ENCODE peak calls at places on chromosomes 6 and 20, in nine cellular contexts. Y is foreskin keratinocyte, I is right atrium auricular region, K is HL-60, D is left ventricle myocardium inferior, O is substantia nigra, N is heart right ventricle, Q is mammary epithelial cell, X is PC-3. W is an unnamed sample.

GRCh38 chr20:17606001-17606400 is 36.1 kb downstream of the DSTN start:
- DNase-seq in Y (no peak), I (no peak), K (no peak), D (no peak), O (no peak), N (no peak), Q (no peak), X (no peak), W (no peak)

GRCh38 chr20:19644085-19644484 is 114.0 kb upstream of the RIN2 start:
- DNase-seq in Y (no peak), I (no peak), K (no peak), D (no peak), O (no peak), N (no peak), Q (no peak), X (peak; percentile 63), W (no peak)

GRCh38 chr6:166559662-166560061 is 26.8 kb downstream of the RAMACL start:
- DNase-seq in Y (no peak), I (no peak), K (no peak), D (no peak), O (no peak), N (no peak), Q (no peak), X (no peak), W (no peak)

GRCh38 chr6:152952866-152953509 is 29.9 kb downstream of the FBXO5 start:
- DNase-seq in Y (no peak), I (no peak), K (no peak), D (no peak), O (no peak), N (no peak), Q (peak; percentile 20), X (peak; percentile 65), W (no peak)

GRCh38 chr6:50816115-50816675 is 2.5 kb upstream of the TFAP2B start:
- DNase-seq in Y (peak; percentile 32), I (peak; percentile 69), K (peak; percentile 65), D (peak; percentile 37), O (peak; percentile 56), N (peak; percentile 42), Q (peak; percentile 61), X (peak; percentile 91), W (no peak)

GRCh38 chr20:34363062-34364012 is at the start of gene ITCH:
- DNase-seq in Y (peak; percentile 74), I (peak; percentile 98), K (peak; percentile 95), D (peak; percentile 96), O (peak; percentile 96), N (peak; percentile 96), Q (peak; percentile 92), X (peak; percentile 97), W (peak; percentile 75)

GRCh38 chr6:113050979-113051378 is 703.8 kb downstream of the RFPL4B start:
- DNase-seq in Y (no peak), I (no peak), K (no peak), D (no peak), O (no peak), N (no peak), Q (no peak), X (no peak), W (no peak)

GRCh38 chr20:11880694-11881093 is 37.0 kb upstream of the BTBD3 start:
- DNase-seq in Y (peak; percentile 81), I (no peak), K (no peak), D (no peak), O (no peak), N (no peak), Q (peak; percentile 89), X (peak; percentile 52), W (peak; percentile 62)

GRCh38 chr20:16821211-16822089 is 73.3 kb downstream of the OTOR start:
- DNase-seq in Y (no peak), I (no peak), K (peak; percentile 28), D (no peak), O (no peak), N (no peak), Q (peak; percentile 28), X (peak; percentile 69), W (no peak)

GRCh38 chr6:142716097-142716496 is 228.9 kb downstream of the HIVEP2 start:
- DNase-seq in Y (no peak), I (no peak), K (no peak), D (no peak), O (no peak), N (no peak), Q (no peak), X (no peak), W (no peak)

GRCh38 chr20:19888269-19888669 is 128.9 kb upstream of the NAA20 start:
- DNase-seq in Y (no peak), I (no peak), K (no peak), D (no peak), O (peak; percentile 12), N (no peak), Q (no peak), X (no peak), W (no peak)

GRCh38 chr6:48765352-48765961 is 654.5 kb upstream of the PTCHD4 start:
- DNase-seq in Y (peak; percentile 43), I (no peak), K (peak; percentile 9), D (no peak), O (no peak), N (no peak), Q (peak; percentile 58), X (peak; percentile 87), W (peak; percentile 29)

GRCh38 chr6:22470454-22471368 is 98.7 kb upstream of the HDGFL1 start:
- DNase-seq in Y (no peak), I (no peak), K (no peak), D (peak; percentile 42), O (no peak), N (no peak), Q (peak; percentile 43), X (peak; percentile 89), W (peak; percentile 5)

GRCh38 chr20:31712564-31713311 is 9.9 kb downstream of the BCL2L1 start:
- DNase-seq in Y (peak; percentile 85), I (peak; percentile 97), K (no peak), D (peak; percentile 87), O (peak; percentile 75), N (peak; percentile 66), Q (peak; percentile 85), X (peak; percentile 97), W (no peak)

GRCh38 chr6:2020909-2021308 is 224.5 kb downstream of the GMDS start:
- DNase-seq in Y (peak; percentile 72), I (no peak), K (peak; percentile 61), D (no peak), O (no peak), N (no peak), Q (peak; percentile 83), X (peak; percentile 42), W (peak; percentile 36)

GRCh38 chr20:62350098-62350628 is 16.9 kb downstream of the LAMA5 start:
- DNase-seq in Y (peak; percentile 91), I (no peak), K (no peak), D (no peak), O (no peak), N (peak; percentile 8), Q (peak; percentile 94), X (peak; percentile 96), W (peak; percentile 88)

GRCh38 chr6:12801141-12801540 is 84.6 kb downstream of the PHACTR1 start:
- DNase-seq in Y (no peak), I (no peak), K (no peak), D (no peak), O (no peak), N (no peak), Q (no peak), X (no peak), W (peak; percentile 33)

GRCh38 chr6:140441256-140441655 is 1066.8 kb upstream of the CITED2 start:
- DNase-seq in Y (no peak), I (peak; percentile 79), K (peak; percentile 46), D (peak; percentile 46), O (peak; percentile 3), N (peak; percentile 32), Q (peak; percentile 28), X (peak; percentile 58), W (no peak)

GRCh38 chr20:45589725-45590124 is 10.6 kb upstream of the WFDC8 start:
- DNase-seq in Y (no peak), I (no peak), K (no peak), D (no peak), O (no peak), N (no peak), Q (no peak), X (no peak), W (no peak)

GRCh38 chr6:141321486-141322347 is 811.0 kb upstream of the GJE1 start:
- DNase-seq in Y (no peak), I (no peak), K (no peak), D (no peak), O (no peak), N (no peak), Q (no peak), X (no peak), W (no peak)

DNA sequence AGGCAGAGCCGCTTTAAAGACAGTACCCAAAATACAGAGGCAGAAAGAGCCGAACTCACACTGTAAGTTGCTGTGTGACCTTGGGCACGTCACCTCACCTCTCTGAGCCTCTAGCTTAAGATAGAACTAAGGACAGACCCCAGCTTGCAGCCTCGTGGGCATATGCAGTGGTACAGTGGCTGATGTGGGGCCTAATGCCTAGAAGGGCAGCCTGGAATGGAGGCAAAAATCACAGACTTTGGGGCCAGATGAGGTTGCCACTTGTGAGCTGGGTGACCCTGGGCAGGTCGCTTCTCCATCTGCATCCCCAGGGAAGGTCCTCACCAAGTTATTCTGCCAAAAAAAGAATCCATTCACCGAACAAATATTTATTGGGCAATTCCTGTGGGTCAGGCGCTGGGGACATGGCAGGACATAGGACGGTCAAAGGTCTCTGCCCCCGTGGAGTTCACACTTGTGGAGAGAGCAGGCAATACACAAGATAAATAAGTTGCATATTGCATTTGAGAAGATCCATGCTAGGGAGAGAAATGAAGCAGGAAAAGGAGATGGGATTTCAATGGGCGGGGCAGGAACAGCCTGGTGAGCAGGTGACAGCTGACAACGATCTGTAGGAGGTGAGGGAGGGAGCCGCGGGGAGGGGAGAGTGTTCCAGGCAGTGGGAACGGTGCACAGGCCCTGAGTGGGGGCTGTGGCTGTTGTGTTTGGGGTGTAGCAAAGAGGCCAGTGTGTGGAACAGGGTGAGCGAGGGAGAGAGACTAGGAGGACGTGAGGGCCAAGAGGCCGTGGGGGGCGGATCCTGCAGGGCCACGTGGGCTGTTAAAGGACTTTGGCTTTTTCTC is 115.2 kb downstream of the CEBPB start:
- DNase-seq in Y (no peak), I (no peak), K (no peak), D (no peak), O (no peak), N (no peak), Q (no peak), X (peak; percentile 48), W (no peak)
- H3K27ac ChIP-seq in Y (no peak overlapping the region), I (peak overlapping the region; percentile 90), K (no peak overlapping the region), D (peak overlapping the region; percentile 93), O (no peak overlapping the region), N (peak overlapping the region; percentile 82), Q (no peak overlapping the region), X (peak overlapping the region; percentile 23), W (no peak overlapping the region)

GRCh38 chr6:133804263-133804662 is 84.7 kb upstream of the TCF21 start:
- DNase-seq in Y (no peak), I (peak; percentile 66), K (no peak), D (no peak), O (no peak), N (no peak), Q (no peak), X (no peak), W (no peak)
- H3K27ac ChIP-seq in Y (no peak overlapping the region), I (peak overlapping the region; percentile 50), K (no peak overlapping the region), D (peak overlapping the region; percentile 24), O (no peak overlapping the region), N (no peak overlapping the region), Q (no peak overlapping the region), X (no peak overlapping the region), W (no peak overlapping the region)

GRCh38 chr20:36093804-36094145 is 60.8 kb upstream of the EPB41L1 start:
- DNase-seq in Y (no peak), I (no peak), K (no peak), D (no peak), O (no peak), N (no peak), Q (no peak), X (peak; percentile 26), W (no peak)
- H3K27ac ChIP-seq in Y (no peak overlapping the region), I (peak overlapping the region; percentile 56), K (no peak overlapping the region), D (peak overlapping the region; percentile 44), O (no peak overlapping the region), N (no peak overlapping the region), Q (no peak overlapping the region), X (no peak overlapping the region), W (peak overlapping the region; percentile 8)

GRCh38 chr20:10666221-10667076 is 7.3 kb downstream of the JAG1 start:
- DNase-seq in Y (peak; percentile 2), I (peak; percentile 57), K (no peak), D (no peak), O (no peak), N (no peak), Q (no peak), X (no peak), W (no peak)
- H3K27ac ChIP-seq in Y (peak overlapping the region; percentile 72), I (peak overlapping the region; percentile 76), K (no peak overlapping the region), D (peak overlapping the region; percentile 73), O (no peak overlapping the region), N (peak overlapping the region; percentile 45), Q (peak overlapping the region; percentile 87), X (no peak overlapping the region), W (peak overlapping the region; percentile 99)

W was measured in epithelial cell of prostate.